ENCODE peak calls at places on chromosomes 5 and 9, in four cellular contexts. I, V, N and M are unnamed samples.
A peak's percentile ranks its signal among the peaks of the same experiment; 100 is the strongest.

GRCh38 chr9:102106446-102106845 is 368.0 kb upstream of the GRIN3A start:
- DNase-seq in I (no peak), V (no peak), N (no peak), M (no peak)

GRCh38 chr9:115590016-115590415 is 472.1 kb upstream of the TNC start:
- DNase-seq in I (no peak), N (peak; percentile 51), V (peak; percentile 79), M (no peak)

GRCh38 chr5:178422400-178422775 is 167.8 kb downstream of the COL23A1 start:
- DNase-seq in N (no peak), V (no peak), I (no peak), M (no peak)

GRCh38 chr9:87381746-87382145 is 115.9 kb upstream of the DAPK1 start:
- DNase-seq in I (no peak), V (no peak), N (no peak), M (no peak)

GRCh38 chr5:150143725-150144058 is 12.0 kb downstream of the PDGFRB start:
- DNase-seq in I (no peak), V (no peak), N (no peak), M (no peak)

GRCh38 chr5:2038337-2039179 is 155.8 kb upstream of the IRX4 start:
- DNase-seq in I (peak; percentile 73), V (no peak), N (peak; percentile 73), M (no peak)

GRCh38 chr9:78694950-78695349 is 398.0 kb downstream of the PSAT1 start:
- DNase-seq in N (no peak), V (no peak), I (no peak), M (no peak)

GRCh38 chr5:113043491-113043931 is 66.9 kb downstream of the DCP2 start:
- DNase-seq in I (peak; percentile 69), V (no peak), N (peak; percentile 84), M (no peak)

GRCh38 chr5:54874337-54875021 is 110.9 kb downstream of the ESM1 start:
- DNase-seq in N (no peak), V (no peak), I (no peak), M (no peak)

GRCh38 chr9:34443976-34444375 is 14.4 kb downstream of the FAM219A start:
- DNase-seq in V (no peak), N (no peak), I (no peak), M (no peak)

GRCh38 chr9:71822935-71823334 is 54.6 kb upstream of the CEMIP2 start:
- DNase-seq in V (no peak), I (no peak), N (no peak), M (no peak)

GRCh38 chr9:26462751-26463150 is 429.9 kb downstream of the CAAP1 start:
- DNase-seq in N (no peak), I (no peak), V (no peak), M (no peak)

GRCh38 chr5:89280103-89281037 is 397.4 kb upstream of the MEF2C start:
- DNase-seq in I (no peak), V (no peak), N (no peak), M (no peak)

DNA sequence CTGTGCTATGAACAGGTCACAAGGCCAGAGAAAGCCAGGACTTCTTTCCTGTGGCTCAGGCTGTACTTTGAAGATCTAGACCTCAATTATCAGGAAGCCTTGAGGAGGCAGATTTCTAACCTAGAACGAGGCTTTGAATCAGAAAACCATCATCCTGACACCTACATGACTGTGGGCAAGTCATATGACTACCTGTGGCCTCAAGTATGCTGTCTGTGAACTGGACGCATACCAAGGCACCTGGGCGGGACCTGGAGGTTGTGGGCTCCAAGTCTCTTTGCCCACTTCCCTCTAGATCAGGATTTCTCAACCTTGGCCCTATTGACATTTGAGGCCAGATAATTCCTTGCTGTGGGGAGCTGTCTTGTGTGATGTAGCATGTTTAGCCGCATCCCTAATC is 42.5 kb downstream of the KLF4 start:
- DNase-seq in N (no peak), I (no peak), V (no peak), M (no peak)
- H3K27ac ChIP-seq in N (no peak overlapping the region), I (no peak overlapping the region), V (no peak overlapping the region), M (no peak overlapping the region)

DNA sequence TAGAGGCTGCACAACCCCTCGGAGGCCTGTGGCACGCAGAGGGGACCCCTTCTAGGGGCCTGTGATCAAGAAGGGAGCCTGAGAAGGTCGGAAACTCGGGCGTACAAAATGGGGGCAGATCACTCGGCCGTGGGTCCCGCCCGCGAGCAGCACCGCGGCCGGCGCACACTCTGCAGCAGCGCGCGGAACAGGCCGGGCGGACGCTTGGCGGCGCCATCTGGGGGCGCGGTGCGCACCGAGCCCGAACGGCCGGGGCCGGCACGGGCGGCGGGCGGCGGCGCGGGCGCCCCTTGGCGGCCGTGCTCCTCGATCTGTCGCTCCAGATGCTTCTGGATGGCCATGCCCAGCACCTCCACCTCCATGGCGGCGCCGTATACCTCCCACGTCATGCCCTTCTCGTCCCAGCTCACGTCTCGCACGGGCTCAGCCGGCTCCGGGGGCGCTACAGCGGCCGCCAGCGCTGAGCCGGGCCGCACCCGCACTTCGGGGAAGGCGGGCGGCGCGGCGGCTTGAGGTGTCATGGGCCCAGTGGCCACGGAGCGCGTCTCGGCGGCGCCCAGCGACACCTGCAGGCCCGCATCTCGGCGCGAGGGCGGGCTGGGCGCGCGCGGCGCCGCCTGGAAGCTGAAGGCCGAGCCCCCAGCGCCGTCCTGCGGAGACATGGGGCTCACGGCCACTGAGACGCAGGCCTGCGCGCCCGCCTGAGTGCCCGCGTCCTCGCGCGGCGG is 13.1 kb downstream of the GPRIN1 start:
- DNase-seq in N (peak; percentile 42), I (peak; percentile 35), V (no peak), M (no peak)
- H3K4me3 ChIP-seq in N (peak overlapping the region; percentile 46), I (peak overlapping the region; percentile 16), V (no peak overlapping the region), M (no peak overlapping the region)

GRCh38 chr9:128108784-128109709 is 18.5 kb downstream of the PTGES2 start:
- DNase-seq in I (peak; percentile 29), V (no peak), N (peak; percentile 17), M (no peak)
- H3K27ac ChIP-seq in I (peak overlapping the region; percentile 44), V (peak overlapping the region; percentile 31), N (no peak overlapping the region), M (no peak overlapping the region)

GRCh38 chr5:25688156-25688555 is 1043.4 kb upstream of the CDH10 start:
- DNase-seq in V (no peak), I (no peak), N (no peak), M (no peak)
- H3K4me3 ChIP-seq in V (no peak overlapping the region), I (no peak overlapping the region), N (no peak overlapping the region), M (no peak overlapping the region)

GRCh38 chr9:133945314-133945975 is 46.7 kb downstream of the VAV2 start:
- DNase-seq in I (peak; percentile 14), V (no peak), N (peak; percentile 20), M (no peak)

GRCh38 chr9:133943036-133943780 is 48.9 kb downstream of the VAV2 start:
- DNase-seq in N (peak; percentile 18), I (peak; percentile 12), V (no peak), M (no peak)

GRCh38 chr9:133943781-133944745 is 48.1 kb downstream of the VAV2 start:
- DNase-seq in N (peak; percentile 22), V (no peak), I (peak; percentile 8), M (no peak)

GRCh38 chr9:133945977-133946753 is 46.0 kb downstream of the VAV2 start:
- DNase-seq in N (peak; percentile 21), I (peak; percentile 12), V (no peak), M (no peak)

DNA sequence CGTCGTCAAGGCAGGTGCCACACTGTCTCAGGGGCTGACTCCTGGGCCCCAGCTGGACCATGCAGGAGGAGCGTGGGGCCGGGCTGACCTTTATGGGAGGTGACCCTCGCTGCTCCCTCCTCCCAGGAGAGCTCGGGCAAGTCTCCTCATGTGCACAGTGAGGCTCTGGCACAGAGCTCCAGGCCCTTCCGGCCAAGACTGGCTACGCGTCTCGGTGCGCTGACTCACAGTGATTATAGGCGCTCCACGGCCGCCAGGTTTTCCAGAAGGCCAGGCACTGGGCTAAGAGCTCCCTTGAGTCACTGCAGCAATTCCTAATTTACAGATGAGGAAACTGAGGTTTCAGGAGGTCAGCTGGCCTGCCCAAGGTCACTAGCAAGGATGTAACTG is 47.4 kb downstream of the VAV2 start:
- DNase-seq in N (peak; percentile 32), I (peak; percentile 20), V (no peak), M (peak; percentile 48)
- H3K27ac ChIP-seq in N (no peak overlapping the region), I (no peak overlapping the region), V (no peak overlapping the region), M (no peak overlapping the region)

GRCh38 chr9:91946196-91946595 is 3.8 kb downstream of the ROR2 start:
- DNase-seq in N (no peak), I (no peak), V (no peak), M (no peak)

GRCh38 chr9:91943876-91944470 is 6.1 kb downstream of the ROR2 start:
- DNase-seq in I (no peak), N (no peak), V (no peak), M (no peak)

GRCh38 chr9:91944711-91945110 is 5.3 kb downstream of the ROR2 start:
- DNase-seq in V (no peak), I (no peak), N (no peak), M (no peak)

GRCh38 chr9:91946825-91947224 is 3.2 kb downstream of the ROR2 start:
- DNase-seq in I (no peak), V (no peak), N (no peak), M (no peak)

GRCh38 chr9:91945277-91946074 is 4.6 kb downstream of the ROR2 start:
- DNase-seq in N (no peak), I (peak; percentile 66), V (no peak), M (no peak)
- H3K4me3 ChIP-seq in N (no peak overlapping the region), I (no peak overlapping the region), V (no peak overlapping the region), M (no peak overlapping the region)

GRCh38 chr5:78587081-78587774 is 61.3 kb downstream of the LHFPL2 start:
- DNase-seq in N (no peak), I (no peak), V (no peak), M (no peak)

GRCh38 chr5:78589928-78590327 is 58.6 kb downstream of the LHFPL2 start:
- DNase-seq in I (no peak), N (no peak), V (no peak), M (no peak)

GRCh38 chr5:78588517-78588916 is 60.1 kb downstream of the LHFPL2 start:
- DNase-seq in I (no peak), V (no peak), N (no peak), M (no peak)

GRCh38 chr5:78586251-78586650 is 62.3 kb downstream of the LHFPL2 start:
- DNase-seq in V (no peak), N (peak; percentile 54), I (no peak), M (no peak)

GRCh38 chr5:78587775-78588291 is 60.7 kb downstream of the LHFPL2 start:
- DNase-seq in V (no peak), N (peak; percentile 52), I (no peak), M (peak; percentile 52)
- H3K27ac ChIP-seq in V (no peak overlapping the region), N (peak overlapping the region; percentile 2), I (no peak overlapping the region), M (no peak overlapping the region)

DNA sequence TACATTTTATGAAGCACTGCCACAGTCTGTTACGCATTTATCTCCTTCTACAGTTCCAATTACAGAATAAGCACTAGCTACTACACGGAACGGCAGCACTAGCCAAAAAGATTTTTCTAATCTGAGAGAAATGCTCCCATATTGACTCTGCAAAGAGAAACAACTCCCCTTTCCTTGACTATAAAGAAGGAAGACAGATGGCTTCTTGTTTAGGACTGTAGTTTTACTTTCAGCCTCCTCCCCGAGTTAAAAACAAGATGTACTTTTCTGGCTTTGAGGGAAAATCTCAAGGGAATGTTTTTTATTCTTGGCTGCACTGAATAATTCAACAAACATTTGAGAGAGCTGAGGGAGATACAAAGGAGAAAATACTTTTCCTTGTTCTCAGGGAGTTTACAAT is 1.9 kb upstream of the SLC44A1 start:
- DNase-seq in V (no peak), N (no peak), I (no peak), M (no peak)
- H3K4me3 ChIP-seq in V (no peak overlapping the region), N (peak overlapping the region; percentile 24), I (peak overlapping the region; percentile 15), M (no peak overlapping the region)

GRCh38 chr9:133334161-133334560 is 1.8 kb downstream of the SURF6 start:
- DNase-seq in I (no peak), N (peak; percentile 15), V (no peak), M (no peak)
- H3K27ac ChIP-seq in I (no peak overlapping the region), N (no peak overlapping the region), V (no peak overlapping the region), M (no peak overlapping the region)